ENCODE peak calls at places on chromosomes 12 and 14, in ten cellular contexts. X is activated CD4-positive, CD25-positive, alpha-beta regulatory T cell; I is Karpas-422; R is stimulated activated CD8-positive, alpha-beta memory T cell treated with anti-CD3 and anti-CD28 coated beads, Interleukin-15, amount 100 ng/mL, for 1 hour; H is BJ; E is skeletal muscle cell; P is activated naive CD4-positive, alpha-beta T cell treated with Interleukin-2 at 50 U/mL for 16 hours; U is stimulated activated CD4-positive, alpha-beta T cell treated with anti-CD3 and anti-CD28 coated beads, Interleukin-12 subunit alpha, Interleukin-12 subunit beta, amount 100 ng/mL, for 4 hours; B is GM12865; Y is cerebellum. N is an unnamed sample.

GRCh38 chr12:31859232-31859977 is 99.8 kb upstream of the RESF1 start:
- DNase-seq in I (no peak), E (no peak), B (peak; percentile 76), H (no peak), R (no peak), U (no peak), P (peak; percentile 29), X (no peak), Y (no peak), N (no peak)

GRCh38 chr12:126038434-126038833 is 973.2 kb downstream of the AACS start:
- DNase-seq in R (no peak), E (no peak), X (no peak), P (no peak), Y (no peak), U (no peak), B (no peak), I (no peak), H (no peak), N (no peak)

GRCh38 chr14:68109132-68109531 is 289.6 kb downstream of the RAD51B start:
- DNase-seq in B (no peak), U (no peak), E (no peak), I (no peak), R (no peak), H (peak; percentile 53), P (no peak), X (no peak), Y (no peak), N (no peak)

GRCh38 chr12:67766370-67766769 is 117.8 kb downstream of the DYRK2 start:
- DNase-seq in Y (no peak), I (no peak), E (peak; percentile 62), H (peak; percentile 57), R (no peak), X (no peak), U (no peak), P (no peak), B (no peak), N (no peak)

GRCh38 chr12:39230086-39230485 is 212.8 kb downstream of the KIF21A start:
- DNase-seq in I (no peak), B (peak; percentile 3), P (no peak), R (no peak), U (no peak), X (no peak), H (no peak), Y (no peak), E (no peak), N (no peak)

GRCh38 chr12:1826867-1827705 is 6.7 kb downstream of the LRTM2 start:
- DNase-seq in X (no peak), R (no peak), I (no peak), H (no peak), P (no peak), B (peak; percentile 34), E (no peak), U (no peak), Y (no peak), N (no peak)

GRCh38 chr12:82620917-82621316 is 65.8 kb upstream of the TMTC2 start:
- DNase-seq in P (no peak), E (no peak), I (no peak), R (no peak), B (no peak), X (no peak), U (no peak), Y (no peak), H (no peak), N (no peak)

GRCh38 chr12:58416211-58416610 is 474.8 kb downstream of the ATP23 start:
- DNase-seq in U (no peak), E (peak; percentile 54), H (peak; percentile 75), X (no peak), R (no peak), Y (no peak), I (no peak), B (no peak), P (no peak), N (no peak)

GRCh38 chr12:79206871-79207270 is 342.3 kb downstream of the SYT1 start:
- DNase-seq in E (no peak), H (no peak), R (no peak), Y (no peak), P (no peak), U (no peak), B (no peak), I (no peak), X (no peak), N (no peak)

GRCh38 chr12:70400124-70400523 is 34.0 kb downstream of the KCNMB4 start:
- DNase-seq in E (no peak), X (no peak), R (no peak), Y (no peak), H (no peak), I (no peak), P (no peak), U (no peak), B (no peak), N (no peak)

GRCh38 chr14:38505221-38506095 is 249.6 kb upstream of the CLEC14A start:
- DNase-seq in B (no peak), Y (no peak), P (no peak), H (peak; percentile 52), E (no peak), I (no peak), X (no peak), U (no peak), R (no peak), N (no peak)

GRCh38 chr12:51695241-51696010 is 104.4 kb downstream of the SCN8A start:
- DNase-seq in X (no peak), P (no peak), H (peak; percentile 35), I (no peak), U (no peak), R (no peak), E (no peak), B (no peak), Y (no peak), N (no peak)

N was measured in GM13977.